ENCODE peak calls at places on chromosomes 2 and 18, in four cellular contexts. One of them, this sample, is unnamed.

GRCh38 chr2:213524164-213524563 is 239.9 kb downstream of the SPAG16 start:
- DNase-seq in HTR-8/SVneo: no peak
- DNase-seq in EH: no peak
- DNase-seq in LHCN-M2: no peak
- DNase-seq in this sample: no peak

GRCh38 chr2:237429761-237430160 is 15.8 kb upstream of the COL6A3 start:
- DNase-seq in HTR-8/SVneo: no peak
- DNase-seq in EH: peak; percentile 66
- DNase-seq in LHCN-M2: no peak
- DNase-seq in this sample: peak; percentile 17

GRCh38 chr2:42793314-42794270 is 1.2 kb upstream of the HAAO start:
- DNase-seq in HTR-8/SVneo: peak; percentile 26
- DNase-seq in EH: peak; percentile 34
- DNase-seq in LHCN-M2: no peak
- DNase-seq in this sample: no peak

GRCh38 chr2:236665572-236666118 is 96.0 kb downstream of the ACKR3 start:
- DNase-seq in HTR-8/SVneo: no peak
- DNase-seq in EH: no peak
- DNase-seq in LHCN-M2: no peak
- DNase-seq in this sample: peak; percentile 95

GRCh38 chr2:18961991-18962421 is 372.6 kb upstream of the NT5C1B start:
- DNase-seq in HTR-8/SVneo: no peak
- DNase-seq in EH: no peak
- DNase-seq in LHCN-M2: no peak
- DNase-seq in this sample: no peak

GRCh38 chr2:189221811-189222210 is 42.2 kb upstream of the COL5A2 start:
- DNase-seq in EH: peak; percentile 67
- DNase-seq in LHCN-M2: peak; percentile 59
- DNase-seq in HTR-8/SVneo: no peak
- DNase-seq in this sample: no peak

GRCh38 chr18:23324056-23324811 is 128.9 kb upstream of the RIOK3 start:
- DNase-seq in HTR-8/SVneo: no peak
- DNase-seq in EH: no peak
- DNase-seq in LHCN-M2: no peak
- DNase-seq in this sample: no peak

GRCh38 chr2:23614701-23615100 is 229.7 kb downstream of the KLHL29 start:
- DNase-seq in LHCN-M2: no peak
- DNase-seq in EH: no peak
- DNase-seq in HTR-8/SVneo: no peak
- DNase-seq in this sample: no peak

GRCh38 chr2:162243305-162243693 is at the start of gene FAP:
- DNase-seq in LHCN-M2: peak; percentile 84
- DNase-seq in HTR-8/SVneo: no peak
- DNase-seq in EH: peak; percentile 96
- DNase-seq in this sample: no peak

GRCh38 chr18:63707816-63708215 is 5.1 kb downstream of the SERPINB11 start:
- DNase-seq in LHCN-M2: no peak
- DNase-seq in HTR-8/SVneo: no peak
- DNase-seq in EH: peak; percentile 37
- DNase-seq in this sample: no peak

GRCh38 chr2:8242734-8243133 is 439.1 kb upstream of the ID2 start:
- DNase-seq in HTR-8/SVneo: no peak
- DNase-seq in LHCN-M2: no peak
- DNase-seq in EH: no peak
- DNase-seq in this sample: no peak

GRCh38 chr18:48044944-48045343 is 114.5 kb upstream of the SMAD2 start:
- DNase-seq in LHCN-M2: no peak
- DNase-seq in HTR-8/SVneo: no peak
- DNase-seq in EH: no peak
- DNase-seq in this sample: no peak

GRCh38 chr2:20148841-20149702 is 75.9 kb downstream of the SDC1 start:
- DNase-seq in HTR-8/SVneo: peak; percentile 72
- DNase-seq in EH: peak; percentile 96
- DNase-seq in LHCN-M2: peak; percentile 97
- DNase-seq in this sample: no peak

GRCh38 chr18:36354989-36355388 is 57.5 kb downstream of the FHOD3 start:
- DNase-seq in EH: peak; percentile 83
- DNase-seq in HTR-8/SVneo: no peak
- DNase-seq in LHCN-M2: peak; percentile 92
- DNase-seq in this sample: peak; percentile 75

GRCh38 chr2:102803041-102803896 is 41.4 kb downstream of the TMEM182 start:
- DNase-seq in EH: no peak
- DNase-seq in HTR-8/SVneo: no peak
- DNase-seq in LHCN-M2: no peak
- DNase-seq in this sample: no peak

GRCh38 chr2:101253013-101253712 is 477 bp downstream of the CNOT11 start:
- DNase-seq in LHCN-M2: peak; percentile 39
- DNase-seq in HTR-8/SVneo: peak; percentile 28
- DNase-seq in EH: peak; percentile 75
- DNase-seq in this sample: peak; percentile 50

GRCh38 chr2:142834003-142834402 is 43.5 kb upstream of the KYNU start:
- DNase-seq in HTR-8/SVneo: peak; percentile 13
- DNase-seq in LHCN-M2: peak; percentile 66
- DNase-seq in EH: peak; percentile 67
- DNase-seq in this sample: peak; percentile 40

GRCh38 chr18:78607221-78607620 is 372.4 kb upstream of the SALL3 start:
- DNase-seq in EH: no peak
- DNase-seq in LHCN-M2: no peak
- DNase-seq in HTR-8/SVneo: no peak
- DNase-seq in this sample: no peak

GRCh38 chr2:213251618-213252017 is 32.6 kb upstream of the SPAG16 start:
- DNase-seq in HTR-8/SVneo: peak; percentile 53
- DNase-seq in LHCN-M2: peak; percentile 77
- DNase-seq in EH: peak; percentile 69
- DNase-seq in this sample: peak; percentile 48

GRCh38 chr2:181738074-181738473 is 57.8 kb upstream of the NEUROD1 start:
- DNase-seq in HTR-8/SVneo: no peak
- DNase-seq in EH: no peak
- DNase-seq in LHCN-M2: peak; percentile 48
- DNase-seq in this sample: no peak

GRCh38 chr18:24986611-24987270 is 365.2 kb downstream of the ZNF521 start:
- DNase-seq in LHCN-M2: peak; percentile 45
- DNase-seq in EH: no peak
- DNase-seq in HTR-8/SVneo: no peak
- DNase-seq in this sample: no peak

GRCh38 chr2:112835553-112836535 is 735 bp downstream of the IL1B start:
- DNase-seq in LHCN-M2: no peak
- DNase-seq in HTR-8/SVneo: no peak
- DNase-seq in EH: peak; percentile 58
- DNase-seq in this sample: no peak

GRCh38 chr2:26811261-26811660 is 25.4 kb downstream of the CENPA start:
- DNase-seq in EH: no peak
- DNase-seq in LHCN-M2: no peak
- DNase-seq in HTR-8/SVneo: no peak
- DNase-seq in this sample: no peak

GRCh38 chr18:57148263-57148662 is 1.4 kb downstream of the BOD1L2 start:
- DNase-seq in HTR-8/SVneo: no peak
- DNase-seq in LHCN-M2: no peak
- DNase-seq in EH: no peak
- DNase-seq in this sample: no peak

GRCh38 chr2:205659922-205660321 is 22.4 kb upstream of the NRP2 start:
- DNase-seq in EH: no peak
- DNase-seq in LHCN-M2: peak; percentile 65
- DNase-seq in HTR-8/SVneo: no peak
- DNase-seq in this sample: no peak

GRCh38 chr2:22929998-22930397 is 455.0 kb upstream of the KLHL29 start:
- DNase-seq in HTR-8/SVneo: no peak
- DNase-seq in LHCN-M2: no peak
- DNase-seq in EH: no peak
- DNase-seq in this sample: no peak

GRCh38 chr2:160730296-160730995 is 236.8 kb upstream of the RBMS1 start:
- DNase-seq in EH: peak; percentile 59
- DNase-seq in LHCN-M2: no peak
- DNase-seq in HTR-8/SVneo: peak; percentile 46
- DNase-seq in this sample: no peak

GRCh38 chr2:138321458-138321857 is 180.1 kb upstream of the SPOPL start:
- DNase-seq in EH: no peak
- DNase-seq in LHCN-M2: peak; percentile 2
- DNase-seq in HTR-8/SVneo: no peak
- DNase-seq in this sample: no peak

GRCh38 chr18:67771271-67771670 is 254.8 kb upstream of the DSEL start:
- DNase-seq in EH: peak; percentile 75
- DNase-seq in HTR-8/SVneo: peak; percentile 6
- DNase-seq in LHCN-M2: peak; percentile 30
- DNase-seq in this sample: peak; percentile 41

GRCh38 chr2:40760071-40760666 is 308.3 kb upstream of the SLC8A1 start:
- DNase-seq in LHCN-M2: peak; percentile 75
- DNase-seq in EH: peak; percentile 77
- DNase-seq in HTR-8/SVneo: peak; percentile 34
- DNase-seq in this sample: peak; percentile 39

GRCh38 chr2:101672047-101672446 is 25.5 kb upstream of the MAP4K4 start:
- DNase-seq in LHCN-M2: no peak
- DNase-seq in EH: no peak
- DNase-seq in HTR-8/SVneo: no peak
- DNase-seq in this sample: no peak

GRCh38 chr18:1627494-1627893 is 722.8 kb downstream of the ADCYAP1 start:
- DNase-seq in LHCN-M2: no peak
- DNase-seq in HTR-8/SVneo: no peak
- DNase-seq in EH: no peak
- DNase-seq in this sample: no peak

GRCh38 chr2:32926708-32927084 is 20.1 kb upstream of the LTBP1 start:
- DNase-seq in HTR-8/SVneo: no peak
- DNase-seq in EH: peak; percentile 70
- DNase-seq in LHCN-M2: peak; percentile 72
- DNase-seq in this sample: no peak

GRCh38 chr18:36420826-36421225 is 123.3 kb downstream of the FHOD3 start:
- DNase-seq in HTR-8/SVneo: no peak
- DNase-seq in EH: peak; percentile 71
- DNase-seq in LHCN-M2: peak; percentile 85
- DNase-seq in this sample: no peak

GRCh38 chr2:162211747-162212146 is 31.5 kb downstream of the FAP start:
- DNase-seq in EH: no peak
- DNase-seq in LHCN-M2: peak; percentile 41
- DNase-seq in HTR-8/SVneo: no peak
- DNase-seq in this sample: no peak

GRCh38 chr2:81195017-81195773 is 890.6 kb upstream of the LRRTM1 start:
- DNase-seq in EH: no peak
- DNase-seq in HTR-8/SVneo: no peak
- DNase-seq in LHCN-M2: no peak
- DNase-seq in this sample: no peak

GRCh38 chr2:72719416-72719815 is 106.4 kb downstream of the EXOC6B start:
- DNase-seq in EH: peak; percentile 39
- DNase-seq in HTR-8/SVneo: no peak
- DNase-seq in LHCN-M2: no peak
- DNase-seq in this sample: no peak

This sample was measured in RCC 7860.